ENCODE peak calls at places on chromosomes 11 and 22, in six cellular contexts. O is aorta, S is NCI-H1417 treated with DMSO at 0.1 percent for 48 hours, L is fibroblast of the aortic adventitia, T is DMS53, U is RKO. H is an unnamed sample.

GRCh38 chr11:34624069-34624468 is 3.2 kb downstream of the EHF start:
- DNase-seq in T (no peak), L (no peak), U (no peak), O (no peak), S (no peak), H (no peak)

GRCh38 chr11:71470956-71471355 is 18.0 kb downstream of the NADSYN1 start:
- DNase-seq in U (no peak), O (no peak), L (no peak), S (no peak), T (no peak), H (no peak)

GRCh38 chr11:119359365-119360229 is 13.1 kb upstream of the MFRP start:
- DNase-seq in S (no peak), U (no peak), T (no peak), O (peak), L (no peak), H (no peak)

GRCh38 chr22:42316988-42317387 is 46.5 kb upstream of the TCF20 start:
- DNase-seq in T (no peak), L (peak), S (no peak), O (no peak), U (no peak), H (no peak)

GRCh38 chr11:80007616-80008015 is 566.8 kb upstream of the TENM4 start:
- DNase-seq in L (no peak), S (no peak), T (no peak), O (no peak), U (no peak), H (no peak)

GRCh38 chr22:24496661-24497060 is 1.5 kb downstream of the UPB1 start:
- DNase-seq in T (no peak), L (no peak), U (no peak), O (no peak), S (no peak), H (no peak)

GRCh38 chr11:9765320-9766101 is 101.6 kb downstream of the SWAP70 start:
- DNase-seq in L (peak), U (no peak), O (peak), T (peak), S (no peak), H (peak)

GRCh38 chr11:60165538-60165937 is 17.3 kb downstream of the MS4A6A start:
- DNase-seq in U (no peak), T (peak), O (no peak), S (no peak), L (no peak), H (no peak)

GRCh38 chr11:65246506-65246905 is 15.3 kb upstream of the POLA2 start:
- DNase-seq in T (peak), U (no peak), L (no peak), O (no peak), S (no peak), H (no peak)

GRCh38 chr11:75376175-75376574 is 23.1 kb upstream of the RPS3 start:
- DNase-seq in L (no peak), O (no peak), S (no peak), T (no peak), U (no peak), H (no peak)

GRCh38 chr11:17275376-17276235 is 933 bp upstream of the NUCB2 start:
- DNase-seq in O (no peak), S (no peak), U (no peak), T (peak), L (peak), H (no peak)

GRCh38 chr11:72736452-72737069 is 15.6 kb downstream of the ARAP1 start:
- DNase-seq in L (peak), U (peak), O (peak), S (no peak), T (peak), H (peak)

GRCh38 chr11:123197711-123198110 is 2.7 kb upstream of the CLMP start:
- DNase-seq in S (no peak), L (peak), O (no peak), T (no peak), U (peak), H (no peak)

GRCh38 chr11:85602551-85603218 is 24.5 kb downstream of the DLG2 start:
- DNase-seq in S (no peak), L (peak), U (no peak), O (no peak), T (no peak), H (no peak)

GRCh38 chr11:121892863-121893262 is 223.2 kb downstream of the BLID start:
- DNase-seq in S (no peak), T (no peak), L (peak), U (no peak), O (no peak), H (no peak)

GRCh38 chr22:45678961-45679912 is 7.6 kb downstream of the ATXN10 start:
- DNase-seq in O (no peak), L (peak), T (no peak), U (peak), S (no peak), H (no peak)

GRCh38 chr22:20531404-20532181 is 24.2 kb downstream of the MED15 start:
- DNase-seq in L (peak), S (no peak), T (no peak), O (peak), U (no peak), H (no peak)

GRCh38 chr11:123084454-123084853 is 22.5 kb upstream of the HSPA8 start:
- DNase-seq in S (no peak), L (no peak), O (no peak), U (no peak), T (no peak), H (no peak)

GRCh38 chr11:119134389-119134978 is 13.1 kb downstream of the HINFP start:
- DNase-seq in O (no peak), S (no peak), T (peak), L (no peak), U (no peak), H (no peak)

GRCh38 chr11:75786101-75786736 is 17.6 kb downstream of the DGAT2 start:
- DNase-seq in S (no peak), T (peak), L (no peak), O (no peak), U (no peak), H (no peak)

GRCh38 chr22:27494821-27495220 is 306.7 kb downstream of the MN1 start:
- DNase-seq in S (no peak), U (no peak), O (no peak), L (no peak), T (no peak), H (no peak)

GRCh38 chr11:2954263-2954662 is 25.0 kb upstream of the PHLDA2 start:
- DNase-seq in T (no peak), L (no peak), O (no peak), U (no peak), S (no peak), H (no peak)

GRCh38 chr11:94417386-94417987 is 16.3 kb upstream of the GPR83 start:
- DNase-seq in O (no peak), U (peak), S (no peak), L (peak), T (peak), H (peak)

GRCh38 chr11:79413258-79413657 is 27.6 kb downstream of the TENM4 start:
- DNase-seq in L (peak), S (peak), T (peak), O (peak), U (no peak), H (peak)

GRCh38 chr11:26297179-26297970 is 34.6 kb upstream of the ANO3 start:
- DNase-seq in S (no peak), U (peak), O (no peak), T (peak), L (peak), H (peak)

GRCh38 chr11:109939176-109939810 is 153.9 kb upstream of the ZC3H12C start:
- DNase-seq in U (peak), L (peak), O (no peak), S (peak), T (peak), H (peak)

GRCh38 chr11:2091112-2091746 is 48.0 kb downstream of the IGF2 start:
- DNase-seq in S (no peak), L (no peak), O (no peak), T (no peak), U (no peak), H (no peak)

GRCh38 chr22:38153821-38154562 is 27.6 kb downstream of the PLA2G6 start:
- DNase-seq in T (peak), O (no peak), S (no peak), L (no peak), U (no peak), H (no peak)

GRCh38 chr11:72224587-72225410 is at the start of gene INPPL1:
- DNase-seq in U (peak), O (peak), T (peak), L (no peak), S (no peak), H (no peak)

GRCh38 chr11:108063410-108063809 is 54.7 kb downstream of the CUL5 start:
- DNase-seq in S (no peak), O (no peak), U (no peak), T (no peak), L (no peak), H (no peak)

GRCh38 chr11:1401001-1401445 is 11.3 kb downstream of the BRSK2 start:
- DNase-seq in S (no peak), L (no peak), O (peak), T (no peak), U (no peak), H (no peak)

GRCh38 chr11:102449651-102450570 is 2.7 kb downstream of the TMEM123 start:
- DNase-seq in O (no peak), T (no peak), U (no peak), S (no peak), L (no peak), H (no peak)

GRCh38 chr11:121453589-121454299 is 977 bp upstream of the SORL1-AS1 start:
- DNase-seq in S (no peak), L (no peak), T (no peak), U (no peak), O (no peak), H (no peak)

GRCh38 chr22:44025171-44026065 is 1.3 kb downstream of the PARVB start:
- DNase-seq in T (no peak), S (no peak), U (peak), L (no peak), O (peak), H (no peak)

GRCh38 chr22:43505423-43505822 is 93.6 kb downstream of the MPPED1 start:
- DNase-seq in T (no peak), O (no peak), L (no peak), S (no peak), U (no peak), H (no peak)